ENCODE peak calls at places on chromosomes 5 and 9, in four cellular contexts. U is T-helper 9 cell; Q is HEK293T; I is stimulated activated CD4-positive, alpha-beta T cell treated with anti-CD3 and anti-CD28 coated beads, Interleukin-2, amount 100 ng/mL, for 48 hours. N is an unnamed sample.

GRCh38 chr5:76065258-76065657 is 17.9 kb upstream of the SV2C start:
- DNase-seq in U (no peak), Q (no peak), I (no peak), N (no peak)

GRCh38 chr9:99375481-99375880 is 153.4 kb downstream of the SEC61B start:
- DNase-seq in U (no peak), Q (no peak), I (no peak), N (no peak)

GRCh38 chr9:93897075-93897970 is 57.8 kb downstream of the BARX1 start:
- DNase-seq in U (no peak), Q (no peak), I (no peak), N (no peak)

GRCh38 chr5:75226916-75227315 is 9.8 kb downstream of the ANKRD31 start:
- DNase-seq in U (no peak), Q (no peak), I (no peak), N (no peak)

GRCh38 chr5:146560205-146560812 is 44.3 kb upstream of the GPR151 start:
- DNase-seq in U (no peak), Q (no peak), I (no peak), N (no peak)

GRCh38 chr9:109149722-109150121 is 17.3 kb downstream of the FRRS1L start:
- DNase-seq in U (no peak), Q (no peak), I (no peak), N (no peak)

GRCh38 chr9:8653855-8654254 is 854.3 kb upstream of the DMAC1 start:
- DNase-seq in U (no peak), Q (no peak), I (no peak), N (peak)

GRCh38 chr9:121700165-121700830 is 48.9 kb downstream of the DAB2IP start:
- DNase-seq in U (no peak), Q (peak), I (peak), N (no peak)

GRCh38 chr5:160353379-160353778 is 17.0 kb downstream of the C1QTNF2 start:
- DNase-seq in U (no peak), Q (no peak), I (no peak), N (no peak)

GRCh38 chr5:143352691-143353090 is 50.8 kb downstream of the NR3C1 start:
- DNase-seq in U (no peak), Q (no peak), I (no peak), N (peak)

GRCh38 chr5:149757186-149757950 is 27.3 kb downstream of the PPARGC1B start:
- DNase-seq in U (no peak), Q (no peak), I (no peak), N (no peak)

GRCh38 chr5:61397238-61397637 is 65.2 kb downstream of the ZSWIM6 start:
- DNase-seq in U (no peak), Q (peak), I (no peak), N (no peak)

GRCh38 chr9:127568971-127569818 is 42.9 kb upstream of the STXBP1 start:
- DNase-seq in U (peak), Q (peak), I (peak), N (peak)

GRCh38 chr5:19739691-19740090 is 248.3 kb downstream of the CDH18 start:
- DNase-seq in U (no peak), Q (no peak), I (no peak), N (no peak)

GRCh38 chr5:153504726-153505125 is 14.3 kb downstream of the GRIA1 start:
- DNase-seq in U (no peak), Q (no peak), I (no peak), N (no peak)

GRCh38 chr9:34252670-34253459 is 74.0 kb downstream of the UBAP1 start:
- DNase-seq in U (peak), Q (peak), I (peak), N (peak)

GRCh38 chr5:172178301-172179031 is 9.6 kb downstream of the STK10 start:
- DNase-seq in U (peak), Q (no peak), I (no peak), N (no peak)

GRCh38 chr5:111392181-111392580 is 120.2 kb downstream of the STARD4 start:
- DNase-seq in U (no peak), Q (no peak), I (no peak), N (peak)

GRCh38 chr9:106772523-106773290 is 90.3 kb upstream of the ZNF462 start:
- DNase-seq in U (no peak), Q (no peak), I (no peak), N (no peak)

GRCh38 chr5:119285070-119285916 is 70.5 kb upstream of the TNFAIP8 start:
- DNase-seq in U (no peak), Q (no peak), I (no peak), N (peak)

GRCh38 chr9:82320566-82320965 is 332.0 kb downstream of the SPATA31D1 start:
- DNase-seq in U (no peak), Q (no peak), I (no peak), N (no peak)

N was measured in OCI-M1.